ENCODE peak calls at places on chromosomes 7 and 10, in seven cellular contexts. X is psoas muscle; U is trophoblast cell; Z is kidney; H is uterus; O is A549; E is CD8-positive, alpha-beta memory T cell. P is an unnamed sample. For H3K4me1, the result is how much of the 10 kb centered on the place peaks cover.

GRCh38 chr7:151485006-151485732 is 34.5 kb downstream of the RHEB start:
- DNase-seq in X (no peak), U (no peak), Z (no peak), H (peak), O (no peak), E (no peak), P (no peak)

GRCh38 chr10:55641601-55642000 is 719.5 kb downstream of the ZWINT start:
- DNase-seq in X (no peak), U (no peak), Z (no peak), H (no peak), O (no peak), E (no peak), P (no peak)

GRCh38 chr7:120876922-120877321 is 19.0 kb upstream of the TSPAN12 start:
- DNase-seq in X (no peak), U (peak), Z (no peak), H (no peak), O (no peak), E (no peak), P (no peak)

GRCh38 chr10:80460399-80461207 is 6.5 kb downstream of the TSPAN14 start:
- DNase-seq in X (no peak), U (peak), Z (peak), H (peak), O (no peak), E (no peak), P (peak)

GRCh38 chr7:54546081-54546985 is 4.2 kb downstream of the VSTM2A start:
- DNase-seq in X (no peak), U (peak), Z (no peak), H (no peak), O (peak), E (no peak), P (no peak)

GRCh38 chr10:124722812-124723783 is 21.1 kb downstream of the FAM53B start:
- DNase-seq in X (no peak), U (peak), Z (peak), H (peak), O (no peak), E (no peak), P (no peak)

GRCh38 chr7:108452707-108453106 is 3.5 kb downstream of the NRCAM start:
- DNase-seq in X (no peak), U (peak), Z (no peak), H (no peak), O (peak), E (peak), P (no peak)

GRCh38 chr10:69636626-69637550 is 6.8 kb downstream of the FAM241B start:
- DNase-seq in X (no peak), U (no peak), Z (no peak), H (no peak), O (peak), E (peak), P (no peak)

GRCh38 chr10:73873843-73874215 is 526 bp downstream of the CAMK2G start:
- DNase-seq in X (no peak), U (peak), Z (peak), H (no peak), O (no peak), E (no peak), P (no peak)

GRCh38 chr10:62037166-62037831 is 135.8 kb downstream of the ARID5B start:
- DNase-seq in X (no peak), U (peak), Z (no peak), H (peak), O (no peak), E (no peak), P (no peak)

GRCh38 chr7:50533849-50534248 is 31.4 kb downstream of the DDC start:
- DNase-seq in X (no peak), U (no peak), Z (no peak), H (no peak), O (no peak), E (no peak), P (peak)

GRCh38 chr10:96370575-96371157 is 11.9 kb upstream of the OPALIN start:
- DNase-seq in X (no peak), U (peak), Z (no peak), H (peak), O (peak), E (peak), P (peak)

GRCh38 chr10:103915794-103916193 is 2.2 kb downstream of the STN1 start:
- DNase-seq in X (no peak), U (no peak), Z (no peak), H (no peak), O (no peak), E (no peak), P (no peak)

GRCh38 chr10:124301736-124302135 is 117.0 kb downstream of the OAT start:
- DNase-seq in X (no peak), U (no peak), Z (no peak), H (no peak), O (no peak), E (no peak), P (no peak)

GRCh38 chr10:117535045-117535751 is 7.3 kb upstream of the EMX2 start:
- DNase-seq in X (no peak), U (no peak), Z (no peak), H (peak), O (no peak), E (no peak), P (no peak)

GRCh38 chr10:30639946-30640786 is 10.6 kb upstream of the LYZL2 start:
- DNase-seq in X (no peak), U (peak), Z (no peak), H (no peak), O (peak), E (peak), P (no peak)

GRCh38 chr7:156334636-156335035 is 305.9 kb upstream of the RNF32 start:
- DNase-seq in X (no peak), U (peak), Z (no peak), H (no peak), O (no peak), E (no peak), P (peak)

GRCh38 chr7:128053023-128053422 is 21.8 kb upstream of the LRRC4 start:
- DNase-seq in X (no peak), U (no peak), Z (no peak), H (no peak), O (no peak), E (peak), P (no peak)

GRCh38 chr7:151040616-151041375 is 7.5 kb upstream of the ASIC3 start:
- DNase-seq in X (no peak), U (no peak), Z (no peak), H (no peak), O (no peak), E (no peak), P (no peak)

GRCh38 chr10:89003344-89003743 is 12.7 kb downstream of the FAS start:
- DNase-seq in X (no peak), U (no peak), Z (no peak), H (no peak), O (no peak), E (no peak), P (no peak)

GRCh38 chr10:91635401-91636400 is 2.8 kb upstream of the PPP1R3C start:
- DNase-seq in X (no peak), U (peak), Z (no peak), H (peak), O (peak), E (peak), P (peak)

GRCh38 chr10:74502963-74503608 is 323.3 kb upstream of the KAT6B start:
- DNase-seq in X (no peak), U (no peak), Z (no peak), H (no peak), O (no peak), E (no peak), P (no peak)

GRCh38 chr10:8919291-8919690 is 864.8 kb downstream of the GATA3 start:
- DNase-seq in X (no peak), U (no peak), Z (no peak), H (no peak), O (no peak), E (no peak), P (no peak)

GRCh38 chr10:16741540-16741939 is 75.7 kb downstream of the RSU1 start:
- DNase-seq in X (no peak), U (no peak), Z (no peak), H (no peak), O (no peak), E (no peak), P (no peak)

GRCh38 chr7:106452031-106452851 is 167.5 kb upstream of the NAMPT start:
- DNase-seq in X (no peak), U (no peak), Z (no peak), H (no peak), O (no peak), E (no peak), P (no peak)

GRCh38 chr7:25356534-25357151 is 128.4 kb upstream of the NPVF start:
- DNase-seq in X (no peak), U (no peak), Z (no peak), H (no peak), O (no peak), E (no peak), P (no peak)

GRCh38 chr7:41108821-41109220 is 594.1 kb downstream of the INHBA start:
- DNase-seq in X (no peak), U (peak), Z (no peak), H (no peak), O (no peak), E (no peak), P (no peak)

GRCh38 chr7:41110186-41110585 is 592.7 kb downstream of the INHBA start:
- DNase-seq in X (no peak), U (peak), Z (no peak), H (no peak), O (no peak), E (no peak), P (no peak)

GRCh38 chr7:41107938-41108448 is 594.9 kb downstream of the INHBA start:
- DNase-seq in X (no peak), U (peak), Z (no peak), H (no peak), O (peak), E (no peak), P (no peak)

GRCh38 chr7:41104621-41105020 is 598.3 kb downstream of the INHBA start:
- DNase-seq in X (no peak), U (no peak), Z (no peak), H (no peak), O (no peak), E (no peak), P (no peak)

GRCh38 chr7:41107330-41107937 is 595.5 kb downstream of the INHBA start:
- DNase-seq in X (no peak), U (peak), Z (peak), H (peak), O (peak), E (no peak), P (no peak)
- H3K4me1 ChIP-seq in X (under half), U (under half), Z (under half), H (under half), O (under half), E (under half), P (under half)

GRCh38 chr10:132408823-132409666 is 12.0 kb downstream of the PWWP2B start:
- DNase-seq in X (no peak), U (peak), Z (peak), H (no peak), O (no peak), E (no peak), P (peak)
- H3K27ac ChIP-seq in X (peak), U (peak), Z (peak), H (peak), O (no peak), E (no peak), P (peak)

GRCh38 chr7:116873619-116874018 is 11.2 kb downstream of the CAPZA2 start:
- DNase-seq in X (no peak), U (peak), Z (no peak), H (no peak), O (no peak), E (no peak), P (no peak)
- H3K4me1 ChIP-seq in X (half or more), U (under half), Z (under half), H (under half), O (under half), E (half or more), P (half or more)

DNA sequence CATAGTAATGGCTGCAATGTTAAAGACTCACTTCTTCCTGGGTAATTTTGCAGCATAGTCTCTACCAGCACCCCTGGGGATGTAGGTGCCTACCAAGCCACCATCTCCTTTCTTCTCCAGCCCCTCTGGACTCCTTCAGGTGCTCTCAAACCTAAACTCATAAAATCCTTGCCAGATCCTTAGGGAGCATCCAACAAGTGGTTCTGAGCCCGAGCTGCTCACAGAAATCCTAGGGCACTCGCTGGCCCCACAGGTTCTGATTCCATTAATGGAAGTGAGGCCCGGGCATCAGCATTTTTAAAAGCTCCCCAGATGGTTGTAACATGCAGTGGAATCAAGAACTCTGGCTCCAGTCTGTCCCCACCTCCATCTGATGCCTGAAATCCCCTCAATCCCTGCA is 336.9 kb downstream of the KCNMA1 start:
- DNase-seq in X (no peak), U (no peak), Z (no peak), H (no peak), O (no peak), E (no peak), P (no peak)
- H3K27ac ChIP-seq in X (no peak), U (no peak), Z (no peak), H (peak), O (peak), E (no peak), P (no peak)

DNA sequence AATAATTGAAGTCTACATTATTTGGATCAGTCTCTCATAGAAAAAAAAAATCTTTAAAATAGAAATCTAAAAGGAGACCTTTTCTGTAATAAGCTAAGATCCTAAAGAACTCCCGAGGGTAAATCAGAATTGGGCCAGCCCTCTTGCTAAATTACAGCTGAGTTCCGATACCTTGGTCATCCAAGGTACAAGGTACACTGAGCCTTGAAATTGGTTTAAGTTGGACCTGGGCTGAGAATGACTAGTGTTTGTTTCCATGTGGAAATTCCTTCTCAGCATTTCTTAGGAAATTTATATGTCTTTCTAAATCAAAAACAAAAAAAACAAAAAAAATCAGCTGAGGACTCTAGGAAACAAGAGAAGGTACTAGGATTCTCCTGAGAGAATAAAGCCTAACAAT is 64.9 kb downstream of the DNMBP start:
- DNase-seq in X (no peak), U (no peak), Z (no peak), H (no peak), O (no peak), E (no peak), P (no peak)
- H3K4me1 ChIP-seq in X (under half), U (under half), Z (under half), H (under half), O (under half), E (under half), P (under half)

GRCh38 chr10:4355346-4355745 is 470.7 kb upstream of the AKR1E2 start:
- DNase-seq in X (no peak), U (no peak), Z (no peak), H (no peak), O (no peak), E (no peak), P (no peak)
- H3K27ac ChIP-seq in X (no peak), U (no peak), Z (no peak), H (no peak), O (peak), E (no peak), P (no peak)

GRCh38 chr7:103781409-103781808 is 208.0 kb downstream of the RELN start:
- DNase-seq in X (no peak), U (no peak), Z (no peak), H (no peak), O (no peak), E (no peak), P (no peak)
- H3K4me1 ChIP-seq in X (under half), U (under half), Z (under half), H (under half), O (under half), E (under half), P (under half)

GRCh38 chr10:5587151-5588079 is 62.7 kb downstream of the CALML3 start:
- DNase-seq in X (no peak), U (no peak), Z (peak), H (peak), O (no peak), E (no peak), P (no peak)
- H3K27ac ChIP-seq in X (no peak), U (peak), Z (no peak), H (no peak), O (peak), E (no peak), P (no peak)

GRCh38 chr7:38546763-38547162 is 84.4 kb downstream of the AMPH start:
- DNase-seq in X (no peak), U (no peak), Z (no peak), H (no peak), O (no peak), E (no peak), P (no peak)

GRCh38 chr7:38545977-38546376 is 85.2 kb downstream of the AMPH start:
- DNase-seq in X (no peak), U (no peak), Z (no peak), H (no peak), O (no peak), E (no peak), P (no peak)

GRCh38 chr7:38539477-38540081 is 91.6 kb downstream of the AMPH start:
- DNase-seq in X (no peak), U (no peak), Z (no peak), H (no peak), O (no peak), E (no peak), P (no peak)

GRCh38 chr7:38542156-38542555 is 89.0 kb downstream of the AMPH start:
- DNase-seq in X (no peak), U (no peak), Z (no peak), H (no peak), O (no peak), E (no peak), P (no peak)

DNA sequence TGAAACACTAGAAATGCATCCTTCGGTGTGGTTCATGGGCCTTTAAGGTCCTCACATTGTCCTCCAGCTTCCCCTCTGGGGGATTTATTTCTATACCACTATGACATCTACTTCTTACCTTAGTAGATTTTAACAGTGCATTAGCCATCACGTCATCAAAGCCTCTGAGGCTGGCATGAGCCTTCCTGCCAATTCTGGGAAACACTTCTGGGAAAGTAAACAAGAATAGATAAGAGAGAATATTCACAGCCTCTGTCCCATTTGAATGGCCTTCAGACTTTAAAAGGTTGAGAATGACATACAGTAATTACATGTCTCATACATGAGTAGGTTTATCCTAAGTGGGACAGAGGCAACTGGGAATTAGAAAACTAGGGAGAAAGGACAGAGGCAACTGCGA is 89.7 kb downstream of the AMPH start:
- DNase-seq in X (no peak), U (no peak), Z (no peak), H (no peak), O (no peak), E (no peak), P (no peak)
- H3K4me1 ChIP-seq in X (under half), U (under half), Z (under half), H (under half), O (under half), E (under half), P (under half)

GRCh38 chr10:12238821-12239220 is 42.8 kb downstream of the CDC123 start:
- DNase-seq in X (no peak), U (peak), Z (no peak), H (no peak), O (no peak), E (no peak), P (no peak)

GRCh38 chr10:12241810-12242529 is 46.0 kb downstream of the CDC123 start:
- DNase-seq in X (no peak), U (peak), Z (no peak), H (no peak), O (no peak), E (no peak), P (no peak)

GRCh38 chr10:12243860-12244620 is 48.1 kb downstream of the CDC123 start:
- DNase-seq in X (no peak), U (no peak), Z (no peak), H (no peak), O (no peak), E (no peak), P (no peak)
- H3K27ac ChIP-seq in X (no peak), U (no peak), Z (no peak), H (no peak), O (no peak), E (no peak), P (no peak)

P was measured in lung.